ENCODE peak calls at places on chromosomes 13 and 19, in eight cellular contexts. O is activated T-cell treated with anti-CD3 and anti-CD28 coated beads, Interleukin-2, amount 50 U/mL, for 48 hours; B is activated T-helper 1 cell treated with anti-CD3 and anti-CD28 coated beads, Interleukin-12 subunit alpha, Interleukin-12 subunit beta, Interleukin-2, Interleukin-4 antibody, amounts not matched to agents 30 ng/mL and 10 ng/mL and 1 ng/mL, durations not matched to agents 14 hours and 24 hours and 36 hours; X is AG08395; W is frontal cortex; T is C1 segment of cervical spinal cord; F is activated CD4-positive, alpha-beta T cell treated with anti-CD3 and anti-CD28 coated beads for 36 hours; R is GM23338. Y is an unnamed sample.

GRCh38 chr19:8399681-8400188 is 9.6 kb downstream of the RAB11B start:
- DNase-seq in O (no peak), B (no peak), F (no peak), T (no peak), X (no peak), W (no peak), R (no peak), Y (no peak)

GRCh38 chr19:46031781-46032596 is 8.8 kb downstream of the IGFL4 start:
- DNase-seq in B (no peak), R (no peak), X (no peak), W (no peak), F (no peak), O (no peak), T (no peak), Y (no peak)

GRCh38 chr13:85974604-85975366 is 175.6 kb upstream of the SLITRK6 start:
- DNase-seq in W (no peak), F (no peak), X (no peak), T (no peak), O (no peak), B (no peak), R (no peak), Y (no peak)

GRCh38 chr19:23415034-23415433 is 19.8 kb upstream of the ZNF91 start:
- DNase-seq in B (no peak), T (no peak), W (no peak), F (no peak), X (no peak), O (no peak), R (peak; percentile 44), Y (no peak)

GRCh38 chr19:6891761-6892385 is 4.5 kb downstream of the ADGRE1 start:
- DNase-seq in X (no peak), T (no peak), R (no peak), F (no peak), B (no peak), O (no peak), W (no peak), Y (no peak)

GRCh38 chr19:55492362-55492944 is 4.2 kb downstream of the SSC5D start:
- DNase-seq in W (no peak), F (no peak), T (no peak), R (no peak), X (no peak), O (no peak), B (no peak), Y (no peak)

GRCh38 chr19:11577451-11578341 is at the start of gene ACP5:
- DNase-seq in X (peak; percentile 25), W (no peak), O (no peak), T (no peak), B (no peak), R (no peak), F (no peak), Y (no peak)

GRCh38 chr13:106143392-106143791 is 392.1 kb downstream of the EFNB2 start:
- DNase-seq in O (no peak), X (peak; percentile 7), W (no peak), T (no peak), R (no peak), B (no peak), F (no peak), Y (no peak)

GRCh38 chr13:113726961-113727411 is 32.0 kb upstream of the TMEM255B start:
- DNase-seq in R (no peak), X (no peak), B (no peak), T (no peak), W (no peak), F (no peak), O (no peak), Y (peak; percentile 76)

GRCh38 chr13:101986316-101986715 is 415.5 kb downstream of the FGF14 start:
- DNase-seq in T (no peak), F (no peak), X (no peak), B (no peak), R (no peak), O (no peak), W (no peak), Y (no peak)

GRCh38 chr19:29976151-29976943 is 34.3 kb downstream of the URI1 start:
- DNase-seq in R (no peak), X (no peak), B (no peak), T (no peak), O (no peak), W (no peak), F (no peak), Y (no peak)

GRCh38 chr19:53991224-53992113 is at the start of gene CACNG6:
- DNase-seq in T (no peak), F (no peak), X (peak; percentile 30), B (no peak), W (no peak), R (peak; percentile 86), O (no peak), Y (peak; percentile 44)

GRCh38 chr19:13051581-13052165 is 51.0 kb downstream of the LYL1 start:
- DNase-seq in X (no peak), T (no peak), R (peak; percentile 95), W (no peak), F (peak; percentile 64), O (peak; percentile 59), B (no peak), Y (peak; percentile 41)

GRCh38 chr13:50529154-50529882 is 314.2 kb downstream of the DLEU7 start:
- DNase-seq in F (peak; percentile 46), R (no peak), O (peak; percentile 27), W (no peak), T (peak; percentile 56), B (no peak), X (peak; percentile 57), Y (peak; percentile 88)

GRCh38 chr19:5345895-5346386 is 5.3 kb upstream of the PTPRS start:
- DNase-seq in X (peak; percentile 43), T (no peak), O (no peak), W (no peak), F (peak; percentile 51), B (no peak), R (no peak), Y (peak; percentile 53)

GRCh38 chr13:44404261-44405139 is 30.9 kb downstream of the SERP2 start:
- DNase-seq in X (no peak), R (peak; percentile 46), O (no peak), B (no peak), F (no peak), W (no peak), T (no peak), Y (no peak)

GRCh38 chr13:102227696-102228095 is 174.2 kb downstream of the FGF14 start:
- DNase-seq in B (no peak), W (no peak), R (no peak), X (no peak), O (no peak), F (no peak), T (no peak), Y (no peak)

GRCh38 chr13:94666065-94666464 is 46.3 kb downstream of the SOX21 start:
- DNase-seq in R (no peak), F (no peak), B (no peak), O (no peak), X (no peak), W (no peak), T (no peak), Y (no peak)

GRCh38 chr13:46124531-46124966 is 19.7 kb upstream of the CPB2 start:
- DNase-seq in O (peak; percentile 57), R (no peak), F (peak; percentile 49), W (no peak), T (no peak), B (no peak), X (no peak), Y (no peak)

GRCh38 chr19:46828484-46828883 is 22.2 kb downstream of the AP2S1 start:
- DNase-seq in R (no peak), T (no peak), X (no peak), F (peak; percentile 83), W (no peak), O (peak; percentile 70), B (no peak), Y (no peak)

GRCh38 chr19:48928164-48929005 is 5.1 kb upstream of the DHDH start:
- DNase-seq in F (no peak), T (no peak), O (no peak), R (no peak), B (no peak), X (no peak), W (no peak), Y (peak; percentile 94)

GRCh38 chr13:59534806-59535205 is 628.9 kb downstream of the DIAPH3 start:
- DNase-seq in W (no peak), B (no peak), X (no peak), T (no peak), R (no peak), O (no peak), F (no peak), Y (no peak)

GRCh38 chr13:104823709-104824108 is 1711.8 kb downstream of the EFNB2 start:
- DNase-seq in W (no peak), B (no peak), R (no peak), O (no peak), T (no peak), X (no peak), F (no peak), Y (no peak)

GRCh38 chr19:29819986-29820385 is 8.2 kb downstream of the CCNE1 start:
- DNase-seq in B (no peak), O (no peak), W (no peak), T (no peak), F (no peak), X (no peak), R (no peak), Y (no peak)

GRCh38 chr19:11984986-11985385 is 20.1 kb downstream of the ZNF763 start:
- DNase-seq in F (peak; percentile 23), X (no peak), O (no peak), B (no peak), W (no peak), R (peak; percentile 94), T (no peak), Y (no peak)

GRCh38 chr13:104625196-104625595 is 1559.0 kb upstream of the SLC10A2 start:
- DNase-seq in W (no peak), X (no peak), T (no peak), B (no peak), O (no peak), R (no peak), F (no peak), Y (no peak)

GRCh38 chr13:86002921-86003488 is 203.8 kb upstream of the SLITRK6 start:
- DNase-seq in W (no peak), R (no peak), B (no peak), X (no peak), F (no peak), O (no peak), T (no peak), Y (no peak)

GRCh38 chr19:38273499-38273898 is 9.1 kb downstream of the SPINT2 start:
- DNase-seq in B (no peak), X (no peak), T (no peak), F (no peak), R (no peak), O (no peak), W (no peak), Y (no peak)

GRCh38 chr13:100300708-100301107 is 211.8 kb downstream of the PCCA start:
- DNase-seq in B (no peak), R (no peak), T (no peak), X (no peak), F (no peak), W (no peak), O (no peak), Y (no peak)

GRCh38 chr19:34990578-34991192 is 9.4 kb upstream of the GRAMD1A start:
- DNase-seq in T (no peak), X (no peak), W (no peak), B (no peak), R (no peak), O (peak; percentile 80), F (peak; percentile 80), Y (no peak)

GRCh38 chr19:16429066-16429758 is 42.6 kb downstream of the EPS15L1 start:
- DNase-seq in X (no peak), B (no peak), F (no peak), T (peak; percentile 18), R (no peak), O (no peak), W (no peak), Y (peak; percentile 45)

GRCh38 chr13:33577037-33577436 is 240.9 kb upstream of the RFC3 start:
- DNase-seq in F (no peak), W (no peak), R (no peak), T (no peak), O (no peak), X (no peak), B (no peak), Y (no peak)

GRCh38 chr13:27728271-27728670 is 64.0 kb upstream of the GSX1 start:
- DNase-seq in O (no peak), T (peak; percentile 3), B (no peak), X (peak; percentile 9), F (no peak), W (no peak), R (peak; percentile 56), Y (peak; percentile 4)

GRCh38 chr19:45440873-45441654 is 17.3 kb upstream of the ERCC1 start:
- DNase-seq in T (no peak), W (no peak), B (no peak), X (peak; percentile 35), F (peak; percentile 16), R (peak; percentile 49), O (no peak), Y (peak; percentile 41)

Y was measured in MG63.